ENCODE peak calls at places on chromosomes 16 and 17, in four cellular contexts. I, W, S and X are unnamed samples.

GRCh38 chr17:2959371-2960130 is 103.9 kb downstream of the OR1D5 start:
- DNase-seq in I (no peak), W (no peak), S (no peak), X (no peak)

GRCh38 chr17:76000016-76000754 is 470 bp upstream of the CDK3 start:
- DNase-seq in I (peak; percentile 64), W (peak; percentile 47), S (peak; percentile 67), X (peak; percentile 67)

GRCh38 chr17:73389411-73389810 is 77.6 kb upstream of the CDC42EP4 start:
- DNase-seq in I (no peak), W (no peak), S (no peak), X (no peak)

GRCh38 chr17:81576621-81577277 is 24.6 kb upstream of the FAAP100 start:
- DNase-seq in S (peak; percentile 63), W (peak; percentile 26), I (no peak), X (no peak)

GRCh38 chr16:80023865-80024264 is 423.3 kb upstream of the MAF start:
- DNase-seq in I (no peak), S (peak; percentile 79), W (no peak), X (no peak)

GRCh38 chr16:88034770-88035169 is 83.5 kb downstream of the BANP start:
- DNase-seq in I (no peak), W (no peak), S (no peak), X (no peak)

GRCh38 chr16:12067714-12068401 is 91.3 kb downstream of the SNX29 start:
- DNase-seq in S (peak; percentile 85), W (peak; percentile 82), I (peak; percentile 29), X (peak; percentile 47)

GRCh38 chr17:50596191-50597037 is 35.9 kb downstream of the CACNA1G start:
- DNase-seq in W (peak; percentile 34), I (no peak), S (no peak), X (no peak)

GRCh38 chr16:10325783-10326543 is 59.9 kb upstream of the ATF7IP2 start:
- DNase-seq in I (no peak), W (no peak), S (no peak), X (no peak)

GRCh38 chr17:50087246-50087911 is 7.8 kb upstream of the PDK2 start:
- DNase-seq in W (peak; percentile 81), S (peak; percentile 61), I (peak; percentile 78), X (peak; percentile 74)

GRCh38 chr16:31696968-31697743 is 169.5 kb downstream of the AHSP start:
- DNase-seq in I (no peak), W (peak; percentile 46), S (peak; percentile 66), X (no peak)

GRCh38 chr17:37490022-37490587 is 414 bp downstream of the DUSP14 start:
- DNase-seq in I (peak; percentile 81), W (peak; percentile 82), S (peak; percentile 61), X (peak; percentile 72)

GRCh38 chr16:11105038-11105903 is 150.7 kb downstream of the SOCS1 start:
- DNase-seq in W (no peak), I (peak; percentile 40), S (peak; percentile 86), X (peak; percentile 37)

GRCh38 chr17:50003916-50004315 is 8.9 kb upstream of the DLX3 start:
- DNase-seq in I (no peak), W (no peak), S (peak; percentile 70), X (no peak)

GRCh38 chr17:79984877-79985276 is 50.8 kb downstream of the TBC1D16 start:
- DNase-seq in W (no peak), I (no peak), S (no peak), X (no peak)

GRCh38 chr16:72256398-72257048 is 84.6 kb upstream of the PMFBP1 start:
- DNase-seq in I (no peak), S (peak; percentile 17), W (no peak), X (no peak)

GRCh38 chr17:35245196-35245486 is 2.3 kb downstream of the SLFN5 start:
- DNase-seq in S (peak; percentile 93), W (peak; percentile 24), I (peak; percentile 24), X (peak; percentile 54)

GRCh38 chr17:3827124-3827773 is 18.8 kb downstream of the NCBP3 start:
- DNase-seq in S (peak; percentile 83), I (peak; percentile 66), W (peak; percentile 55), X (peak; percentile 78)

GRCh38 chr17:74180336-74180735 is 23.1 kb upstream of the RPL38 start:
- DNase-seq in I (no peak), W (no peak), S (no peak), X (no peak)

GRCh38 chr17:1177099-1177996 is 2.4 kb downstream of the ABR start:
- DNase-seq in S (no peak), I (no peak), W (no peak), X (no peak)

GRCh38 chr16:74774223-74775139 is at the start of gene FA2H:
- DNase-seq in W (peak; percentile 94), S (peak; percentile 90), I (peak; percentile 67), X (peak; percentile 58)

GRCh38 chr16:7422489-7422888 is 89.8 kb downstream of the RBFOX1 start:
- DNase-seq in S (no peak), I (no peak), W (no peak), X (no peak)

GRCh38 chr17:45265823-45266222 is 3.9 kb upstream of the SPATA32 start:
- DNase-seq in S (no peak), W (no peak), I (no peak), X (no peak)

GRCh38 chr16:48133455-48134226 is 22.2 kb downstream of the ABCC12 start:
- DNase-seq in W (no peak), I (no peak), S (no peak), X (no peak)

GRCh38 chr16:27403601-27403992 is 1.6 kb downstream of the IL21R start:
- DNase-seq in S (no peak), I (peak; percentile 15), W (no peak), X (no peak)

GRCh38 chr16:10827691-10828341 is 9.2 kb upstream of the TVP23A start:
- DNase-seq in W (no peak), S (peak; percentile 35), I (no peak), X (no peak)

GRCh38 chr16:17544785-17545184 is 74.0 kb upstream of the XYLT1 start:
- DNase-seq in I (peak; percentile 6), S (no peak), W (no peak), X (peak; percentile 18)

GRCh38 chr17:80992077-80992947 is 671 bp downstream of the CHMP6 start:
- DNase-seq in W (no peak), I (no peak), S (no peak), X (no peak)

GRCh38 chr16:66432429-66432828 is 5.3 kb downstream of the BEAN1 start:
- DNase-seq in S (no peak), I (no peak), W (no peak), X (no peak)

GRCh38 chr17:45040459-45040858 is 11.0 kb downstream of the DCAKD start:
- DNase-seq in S (peak; percentile 29), I (no peak), W (no peak), X (no peak)

GRCh38 chr16:54931041-54931756 is 534 bp downstream of the IRX5 start:
- DNase-seq in S (peak; percentile 64), I (no peak), W (peak; percentile 42), X (no peak)

GRCh38 chr17:6548578-6549330 is 7.6 kb downstream of the PITPNM3 start:
- DNase-seq in W (no peak), I (no peak), S (peak; percentile 53), X (peak; percentile 5)

GRCh38 chr17:66511125-66511524 is 208.7 kb downstream of the PRKCA start:
- DNase-seq in S (no peak), W (no peak), I (no peak), X (no peak)

GRCh38 chr16:3511286-3512180 is 10.7 kb downstream of the CLUAP1 start:
- DNase-seq in I (no peak), S (no peak), W (no peak), X (no peak)